ENCODE peak calls at places on chromosome 20, in seven cellular contexts. One of them, this sample, is unnamed.

GRCh38 chr20:56088381-56088780 is 83.1 kb upstream of the CBLN4 start:
- DNase-seq in stomach: no peak
- DNase-seq in cardiac fibroblast: no peak
- DNase-seq in left ventricle myocardium inferior: no peak
- DNase-seq in CD8-positive, alpha-beta T cell: no peak
- DNase-seq in transverse colon: no peak
- DNase-seq in B cell: no peak
- DNase-seq in this sample: no peak

GRCh38 chr20:12928755-12929401 is 79.9 kb upstream of the SPTLC3 start:
- DNase-seq in transverse colon: no peak
- DNase-seq in left ventricle myocardium inferior: no peak
- DNase-seq in CD8-positive, alpha-beta T cell: no peak
- DNase-seq in B cell: no peak
- DNase-seq in stomach: no peak
- DNase-seq in cardiac fibroblast: peak
- DNase-seq in this sample: no peak

GRCh38 chr20:10654630-10655029 is 19.2 kb downstream of the JAG1 start:
- DNase-seq in transverse colon: peak
- DNase-seq in left ventricle myocardium inferior: no peak
- DNase-seq in cardiac fibroblast: no peak
- DNase-seq in stomach: peak
- DNase-seq in CD8-positive, alpha-beta T cell: no peak
- DNase-seq in B cell: no peak
- DNase-seq in this sample: no peak

GRCh38 chr20:1324598-1325172 is 4.3 kb downstream of the SDCBP2 start:
- DNase-seq in cardiac fibroblast: peak
- DNase-seq in left ventricle myocardium inferior: no peak
- DNase-seq in transverse colon: no peak
- DNase-seq in stomach: no peak
- DNase-seq in B cell: no peak
- DNase-seq in CD8-positive, alpha-beta T cell: peak
- DNase-seq in this sample: no peak

GRCh38 chr20:40009542-40009941 is 679.5 kb downstream of the MAFB start:
- DNase-seq in cardiac fibroblast: no peak
- DNase-seq in B cell: no peak
- DNase-seq in left ventricle myocardium inferior: no peak
- DNase-seq in stomach: no peak
- DNase-seq in transverse colon: no peak
- DNase-seq in CD8-positive, alpha-beta T cell: no peak
- DNase-seq in this sample: no peak

GRCh38 chr20:36391456-36391855 is 85.3 kb downstream of the DLGAP4 start:
- DNase-seq in B cell: no peak
- DNase-seq in CD8-positive, alpha-beta T cell: no peak
- DNase-seq in transverse colon: no peak
- DNase-seq in stomach: no peak
- DNase-seq in left ventricle myocardium inferior: no peak
- DNase-seq in cardiac fibroblast: no peak
- DNase-seq in this sample: no peak

GRCh38 chr20:8464368-8464767 is 332.3 kb downstream of the PLCB1 start:
- DNase-seq in stomach: peak
- DNase-seq in transverse colon: no peak
- DNase-seq in left ventricle myocardium inferior: no peak
- DNase-seq in B cell: no peak
- DNase-seq in cardiac fibroblast: no peak
- DNase-seq in CD8-positive, alpha-beta T cell: no peak
- DNase-seq in this sample: no peak

GRCh38 chr20:40519928-40520327 is 169.1 kb downstream of the MAFB start:
- DNase-seq in B cell: no peak
- DNase-seq in stomach: no peak
- DNase-seq in transverse colon: no peak
- DNase-seq in left ventricle myocardium inferior: no peak
- DNase-seq in CD8-positive, alpha-beta T cell: no peak
- DNase-seq in cardiac fibroblast: no peak
- DNase-seq in this sample: no peak

GRCh38 chr20:38290829-38291581 is 13.0 kb upstream of the BPI start:
- DNase-seq in left ventricle myocardium inferior: peak
- DNase-seq in stomach: no peak
- DNase-seq in transverse colon: no peak
- DNase-seq in B cell: no peak
- DNase-seq in cardiac fibroblast: peak
- DNase-seq in CD8-positive, alpha-beta T cell: no peak
- DNase-seq in this sample: peak
- TF ChIP-seq CTCF in left ventricle myocardium inferior: peak
- TF ChIP-seq CTCF in stomach: no peak
- TF ChIP-seq CTCF in transverse colon: no peak
- TF ChIP-seq CTCF in B cell: no peak
- TF ChIP-seq CTCF in cardiac fibroblast: peak
- TF ChIP-seq CTCF in CD8-positive, alpha-beta T cell: no peak
- TF ChIP-seq CTCF in this sample: peak

DNA sequence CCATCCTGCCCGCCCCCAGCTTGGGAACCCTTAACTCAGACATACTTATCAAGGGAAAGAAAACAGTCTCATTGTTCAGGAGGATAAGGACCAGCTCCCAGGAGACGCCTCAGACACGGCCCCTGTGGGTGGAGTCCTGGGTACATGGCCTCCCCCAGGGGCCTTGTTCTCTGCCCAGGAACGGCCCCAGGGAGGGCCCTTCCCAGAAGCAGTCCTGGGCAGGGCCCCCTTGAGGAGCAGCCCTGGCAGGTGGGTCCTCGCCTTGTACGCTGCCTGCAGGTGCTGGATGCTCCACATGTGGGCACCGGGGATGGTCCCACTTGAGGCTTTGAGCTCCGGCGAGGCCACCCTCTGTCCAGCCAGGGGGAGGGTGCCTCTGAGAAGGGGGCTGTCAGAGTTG is 4.5 kb upstream of the GATA5 start:
- DNase-seq in B cell: no peak
- DNase-seq in CD8-positive, alpha-beta T cell: no peak
- DNase-seq in transverse colon: no peak
- DNase-seq in left ventricle myocardium inferior: no peak
- DNase-seq in stomach: no peak
- DNase-seq in cardiac fibroblast: peak
- DNase-seq in this sample: no peak
- TF ChIP-seq CTCF in B cell: no peak
- TF ChIP-seq CTCF in CD8-positive, alpha-beta T cell: no peak
- TF ChIP-seq CTCF in transverse colon: no peak
- TF ChIP-seq CTCF in left ventricle myocardium inferior: no peak
- TF ChIP-seq CTCF in stomach: no peak
- TF ChIP-seq CTCF in cardiac fibroblast: no peak
- TF ChIP-seq CTCF in this sample: no peak

GRCh38 chr20:50281831-50282591 is 91.4 kb downstream of the CEBPB start:
- DNase-seq in B cell: no peak
- DNase-seq in cardiac fibroblast: no peak
- DNase-seq in CD8-positive, alpha-beta T cell: no peak
- DNase-seq in stomach: no peak
- DNase-seq in left ventricle myocardium inferior: no peak
- DNase-seq in transverse colon: no peak
- DNase-seq in this sample: peak
- TF ChIP-seq CTCF in B cell: no peak
- TF ChIP-seq CTCF in cardiac fibroblast: no peak
- TF ChIP-seq CTCF in CD8-positive, alpha-beta T cell: no peak
- TF ChIP-seq CTCF in stomach: no peak
- TF ChIP-seq CTCF in left ventricle myocardium inferior: no peak
- TF ChIP-seq CTCF in transverse colon: no peak
- TF ChIP-seq CTCF in this sample: peak

DNA sequence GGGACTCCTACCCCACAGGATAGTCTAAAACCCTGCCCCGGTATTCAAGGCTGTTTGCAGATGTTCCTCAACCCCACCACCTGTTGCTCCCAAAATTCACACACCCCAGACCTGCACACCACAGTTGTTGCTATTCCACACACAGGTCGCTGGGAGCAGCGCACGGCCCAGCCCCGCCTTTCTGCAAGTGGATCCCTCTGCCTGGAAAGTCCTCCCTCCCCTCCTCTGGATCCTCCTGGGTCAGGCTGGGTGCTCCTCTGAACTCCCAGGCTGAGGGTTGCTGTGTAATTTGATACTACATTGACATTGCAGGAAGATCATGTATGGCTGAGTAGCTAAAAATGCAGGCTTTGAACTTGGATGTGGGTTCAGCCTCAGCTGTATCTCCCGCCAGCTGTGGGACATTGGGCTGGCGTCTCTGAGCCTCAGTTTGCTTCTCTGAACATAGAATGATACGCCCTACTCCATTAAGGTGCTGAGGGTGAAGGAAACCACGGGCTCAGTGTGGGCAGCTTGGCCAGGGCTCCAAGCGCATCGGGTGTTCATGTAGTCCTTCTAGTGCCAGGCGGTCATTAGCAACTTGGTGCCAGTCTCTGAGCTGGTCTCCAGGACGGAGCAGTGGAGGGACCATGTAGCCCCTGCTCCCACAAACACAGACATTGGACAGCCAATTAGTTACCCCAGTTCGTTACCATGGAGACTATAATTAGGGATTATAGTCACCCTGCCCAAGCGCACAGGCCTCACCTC is 13.9 kb upstream of the CCN5 start:
- DNase-seq in cardiac fibroblast: peak
- DNase-seq in B cell: no peak
- DNase-seq in stomach: no peak
- DNase-seq in CD8-positive, alpha-beta T cell: no peak
- DNase-seq in left ventricle myocardium inferior: no peak
- DNase-seq in transverse colon: no peak
- DNase-seq in this sample: no peak
- TF ChIP-seq CTCF in cardiac fibroblast: no peak
- TF ChIP-seq CTCF in B cell: no peak
- TF ChIP-seq CTCF in stomach: no peak
- TF ChIP-seq CTCF in CD8-positive, alpha-beta T cell: no peak
- TF ChIP-seq CTCF in left ventricle myocardium inferior: no peak
- TF ChIP-seq CTCF in transverse colon: no peak
- TF ChIP-seq CTCF in this sample: no peak

GRCh38 chr20:44646641-44647274 is 4.7 kb downstream of the ADA start:
- DNase-seq in cardiac fibroblast: peak
- DNase-seq in stomach: no peak
- DNase-seq in transverse colon: peak
- DNase-seq in left ventricle myocardium inferior: no peak
- DNase-seq in B cell: peak
- DNase-seq in CD8-positive, alpha-beta T cell: no peak
- DNase-seq in this sample: no peak

GRCh38 chr20:44650777-44651493 is 564 bp downstream of the ADA start:
- DNase-seq in left ventricle myocardium inferior: peak
- DNase-seq in B cell: no peak
- DNase-seq in transverse colon: no peak
- DNase-seq in CD8-positive, alpha-beta T cell: peak
- DNase-seq in stomach: no peak
- DNase-seq in cardiac fibroblast: no peak
- DNase-seq in this sample: no peak

GRCh38 chr20:44649976-44650375 is 1.5 kb downstream of the ADA start:
- DNase-seq in left ventricle myocardium inferior: no peak
- DNase-seq in transverse colon: no peak
- DNase-seq in stomach: no peak
- DNase-seq in CD8-positive, alpha-beta T cell: no peak
- DNase-seq in B cell: no peak
- DNase-seq in cardiac fibroblast: no peak
- DNase-seq in this sample: no peak

GRCh38 chr20:44648068-44648467 is 3.4 kb downstream of the ADA start:
- DNase-seq in left ventricle myocardium inferior: no peak
- DNase-seq in transverse colon: no peak
- DNase-seq in cardiac fibroblast: no peak
- DNase-seq in B cell: peak
- DNase-seq in CD8-positive, alpha-beta T cell: no peak
- DNase-seq in stomach: peak
- DNase-seq in this sample: no peak

DNA sequence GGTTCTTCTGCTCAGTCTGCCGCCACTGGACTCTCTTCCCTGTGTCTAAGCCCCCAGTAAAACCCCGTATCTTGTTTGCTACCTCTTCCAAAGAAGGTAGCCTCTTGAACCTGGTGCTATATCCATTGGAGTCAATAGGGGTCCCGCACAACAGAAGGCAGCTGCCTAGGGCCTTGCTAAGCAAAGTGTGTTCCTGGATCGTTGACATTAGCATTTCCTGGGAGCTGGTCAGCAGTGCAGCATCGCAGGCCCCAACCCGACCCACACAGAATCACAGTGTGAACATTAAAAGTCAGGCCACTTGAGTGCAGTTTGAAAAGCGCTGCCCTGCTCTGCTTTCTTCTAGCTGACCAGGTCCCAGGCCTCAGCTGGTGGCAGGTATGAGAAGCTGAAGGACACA is 2.9 kb downstream of the ADA start:
- DNase-seq in left ventricle myocardium inferior: no peak
- DNase-seq in B cell: no peak
- DNase-seq in transverse colon: no peak
- DNase-seq in cardiac fibroblast: no peak
- DNase-seq in CD8-positive, alpha-beta T cell: no peak
- DNase-seq in stomach: no peak
- DNase-seq in this sample: no peak
- TF ChIP-seq CTCF in left ventricle myocardium inferior: no peak
- TF ChIP-seq CTCF in B cell: no peak
- TF ChIP-seq CTCF in transverse colon: no peak
- TF ChIP-seq CTCF in cardiac fibroblast: no peak
- TF ChIP-seq CTCF in CD8-positive, alpha-beta T cell: no peak
- TF ChIP-seq CTCF in stomach: no peak
- TF ChIP-seq CTCF in this sample: no peak

DNA sequence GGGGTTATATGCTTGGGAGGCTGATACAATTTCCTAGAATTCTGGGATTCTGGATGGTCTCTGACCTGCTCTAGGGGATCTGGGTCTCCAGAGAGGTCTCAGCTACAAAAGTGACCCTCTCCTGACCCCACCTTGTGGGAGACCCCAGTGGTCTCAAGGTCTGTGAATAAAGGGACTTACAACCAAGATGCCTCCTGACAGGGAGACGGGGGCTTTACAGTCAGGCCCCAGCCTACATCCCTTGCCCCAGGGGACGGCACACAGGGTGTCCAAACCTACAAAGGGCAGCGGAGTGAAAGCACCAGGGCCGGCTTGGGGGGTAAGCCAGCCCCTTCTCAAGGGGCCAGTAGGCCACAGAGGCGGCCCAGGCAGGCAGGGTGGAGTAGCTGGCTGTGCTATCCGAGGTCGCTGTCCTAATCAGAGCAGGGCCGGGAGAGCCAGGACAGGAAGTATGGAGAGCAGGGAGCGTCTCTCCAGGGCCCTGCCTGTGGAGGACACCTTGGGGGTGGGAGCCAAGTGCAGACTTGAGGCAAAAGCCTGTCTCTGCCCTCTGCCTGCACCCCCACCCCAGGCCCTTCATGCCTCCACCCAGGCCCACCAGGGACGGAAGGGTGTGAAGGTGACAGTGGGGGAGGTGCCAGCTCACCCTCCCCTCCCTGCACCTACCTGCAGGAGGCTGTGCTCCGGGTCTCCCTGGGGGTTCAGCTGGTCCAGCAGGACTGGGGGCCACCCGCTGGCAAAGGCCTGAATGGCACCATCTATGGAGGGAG is 3.5 kb downstream of the GFRA4 start:
- DNase-seq in left ventricle myocardium inferior: no peak
- DNase-seq in stomach: no peak
- DNase-seq in B cell: no peak
- DNase-seq in transverse colon: no peak
- DNase-seq in CD8-positive, alpha-beta T cell: no peak
- DNase-seq in cardiac fibroblast: no peak
- DNase-seq in this sample: no peak
- TF ChIP-seq CTCF in left ventricle myocardium inferior: no peak
- TF ChIP-seq CTCF in stomach: no peak
- TF ChIP-seq CTCF in B cell: no peak
- TF ChIP-seq CTCF in transverse colon: no peak
- TF ChIP-seq CTCF in CD8-positive, alpha-beta T cell: no peak
- TF ChIP-seq CTCF in cardiac fibroblast: no peak
- TF ChIP-seq CTCF in this sample: no peak

This sample was measured in endothelial cell.